ENCODE peak calls at places on chromosomes 16 and 17, in six cellular contexts. J is lower leg skin, U is ascending aorta, S is AG09319, X is astrocyte of the spinal cord, K is mesothelial cell of epicardium. B is an unnamed sample.

GRCh38 chr16:81445143-81445922 is 725 bp downstream of the CMIP start:
- DNase-seq in J (peak; percentile 33), U (no peak), S (no peak), X (peak; percentile 35), K (no peak), B (no peak)

GRCh38 chr16:11828696-11829095 is 22.6 kb downstream of the RSL1D1 start:
- DNase-seq in J (no peak), U (no peak), S (no peak), X (no peak), K (no peak), B (no peak)

GRCh38 chr16:909281-910000 is 61.3 kb downstream of the LMF1 start:
- DNase-seq in J (no peak), U (no peak), S (no peak), X (no peak), K (no peak), B (no peak)

GRCh38 chr17:43418441-43419374 is 19.9 kb downstream of the ARL4D start:
- DNase-seq in J (peak; percentile 76), U (peak; percentile 73), S (peak; percentile 42), X (peak; percentile 90), K (no peak), B (no peak)

GRCh38 chr17:2222901-2223616 is 80.5 kb downstream of the SMG6 start:
- DNase-seq in J (peak; percentile 57), U (peak; percentile 81), S (no peak), X (peak; percentile 60), K (no peak), B (no peak)

GRCh38 chr16:21610766-21611165 is 11.4 kb downstream of the METTL9 start:
- DNase-seq in J (no peak), U (no peak), S (no peak), X (no peak), K (no peak), B (no peak)

GRCh38 chr16:10039220-10040096 is 142.8 kb downstream of the GRIN2A start:
- DNase-seq in J (no peak), U (no peak), S (no peak), X (peak; percentile 23), K (no peak), B (peak; percentile 61)

GRCh38 chr17:7015587-7016020 is 3.2 kb downstream of the RNASEK start:
- DNase-seq in J (peak; percentile 21), U (peak; percentile 65), S (no peak), X (no peak), K (no peak), B (no peak)

GRCh38 chr17:76834889-76835288 is 33.3 kb upstream of the MGAT5B start:
- DNase-seq in J (no peak), U (no peak), S (no peak), X (no peak), K (no peak), B (no peak)

GRCh38 chr16:66176731-66177130 is 189.8 kb upstream of the CDH5 start:
- DNase-seq in J (no peak), U (no peak), S (no peak), X (no peak), K (no peak), B (no peak)
- TF ChIP-seq CTCF in J (no peak), U (no peak), S (no peak), X (no peak), K (no peak), B (no peak)

DNA sequence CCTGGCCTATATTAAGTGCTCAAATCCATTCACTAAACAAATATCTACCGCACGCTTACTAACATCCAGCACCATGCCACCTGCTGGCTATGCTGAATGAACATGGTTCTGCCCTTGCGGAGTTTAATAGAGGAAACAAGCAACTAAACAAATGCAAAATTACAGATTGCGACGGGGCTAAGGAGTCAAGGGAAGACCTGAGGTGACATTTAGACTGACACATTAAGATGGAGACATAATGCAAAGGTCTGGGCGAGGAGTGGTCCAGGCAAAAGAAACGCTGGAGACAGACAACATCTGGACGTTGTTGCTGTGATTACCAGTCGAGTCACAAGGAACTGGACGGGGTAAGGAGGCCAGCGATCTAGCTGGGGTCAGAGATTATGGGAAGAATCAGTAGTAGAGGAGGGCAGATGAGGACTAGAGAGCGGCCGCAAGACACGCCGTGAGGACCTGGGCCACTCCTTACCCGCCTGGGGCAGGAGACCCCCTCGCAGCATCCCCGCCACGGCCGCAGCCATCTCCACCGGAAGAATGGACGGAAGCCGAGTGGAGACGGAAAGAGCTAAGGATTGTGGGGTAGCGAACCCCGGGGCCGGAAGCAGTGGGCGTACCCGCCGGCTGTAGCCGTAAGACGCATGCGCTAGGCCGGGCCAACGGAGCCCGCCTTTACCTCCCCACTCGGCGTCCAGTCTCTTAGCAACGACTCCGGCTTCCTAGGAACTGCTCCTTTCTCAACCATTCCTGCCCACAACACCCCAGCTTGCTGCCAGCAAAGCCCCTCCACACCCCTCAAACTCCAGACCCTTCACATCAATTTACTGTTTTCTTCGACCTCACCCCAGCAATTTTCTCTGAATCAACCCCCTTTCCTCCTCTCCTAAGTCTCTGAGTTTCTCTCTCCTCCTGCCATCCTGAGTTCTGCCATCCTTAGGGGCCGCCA is at the start of the genes LRRC46 and MRPL10:
- DNase-seq in J (peak; percentile 86), U (peak; percentile 95), S (peak; percentile 82), X (peak; percentile 92), K (peak; percentile 88), B (peak; percentile 98)
- TF ChIP-seq CTCF in J (no peak), U (no peak), S (peak; percentile 38), X (peak; percentile 46), K (no peak), B (peak; percentile 17)

GRCh38 chr17:34736611-34737010 is 157.2 kb downstream of the TMEM132E start:
- DNase-seq in J (no peak), U (peak; percentile 30), S (no peak), X (no peak), K (no peak), B (no peak)

GRCh38 chr17:34740516-34740915 is 161.1 kb downstream of the TMEM132E start:
- DNase-seq in J (no peak), U (peak; percentile 15), S (no peak), X (no peak), K (no peak), B (no peak)

GRCh38 chr17:34739386-34739785 is 160.0 kb downstream of the TMEM132E start:
- DNase-seq in J (no peak), U (peak; percentile 9), S (no peak), X (no peak), K (no peak), B (no peak)

GRCh38 chr17:34741967-34742366 is 162.6 kb downstream of the TMEM132E start:
- DNase-seq in J (no peak), U (peak; percentile 19), S (no peak), X (no peak), K (no peak), B (no peak)

DNA sequence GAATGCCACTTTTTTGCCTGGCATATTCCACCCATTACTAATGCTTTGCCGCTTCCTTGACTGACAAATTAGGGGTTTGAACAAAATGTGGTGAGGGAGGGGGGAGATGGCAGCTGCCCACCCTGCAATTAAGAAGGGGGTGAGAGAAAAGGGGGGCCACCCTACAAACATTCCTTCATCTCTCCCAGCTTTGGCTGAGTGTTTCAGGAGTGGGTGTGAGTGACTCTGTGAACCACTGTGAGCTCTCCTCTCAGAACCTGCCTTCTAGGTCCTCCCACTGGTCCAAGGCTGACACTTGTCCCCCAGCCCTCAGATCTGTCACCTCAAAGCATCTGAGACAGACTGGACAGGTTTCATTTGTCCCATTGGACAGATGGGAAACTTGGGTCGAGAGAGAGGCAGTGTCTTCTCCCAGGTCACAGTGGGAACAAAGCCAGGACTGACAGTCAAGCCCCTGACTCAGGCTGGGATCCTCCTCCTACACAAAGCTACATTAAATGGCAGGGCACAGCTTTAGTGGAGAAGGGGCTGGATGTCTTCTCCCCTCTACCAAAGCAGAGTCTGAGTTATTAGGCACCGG is 161.6 kb downstream of the TMEM132E start:
- DNase-seq in J (no peak), U (peak; percentile 27), S (no peak), X (no peak), K (no peak), B (no peak)
- TF ChIP-seq CTCF in J (no peak), U (no peak), S (no peak), X (no peak), K (no peak), B (no peak)

GRCh38 chr16:27168790-27169189 is 34.5 kb upstream of the KDM8 start:
- DNase-seq in J (no peak), U (no peak), S (no peak), X (no peak), K (no peak), B (no peak)

GRCh38 chr16:27174798-27175197 is 28.5 kb upstream of the KDM8 start:
- DNase-seq in J (no peak), U (no peak), S (no peak), X (no peak), K (no peak), B (no peak)

GRCh38 chr16:27174007-27174406 is 29.3 kb upstream of the KDM8 start:
- DNase-seq in J (no peak), U (no peak), S (no peak), X (no peak), K (no peak), B (no peak)

GRCh38 chr16:27171584-27171983 is 31.7 kb upstream of the KDM8 start:
- DNase-seq in J (no peak), U (no peak), S (no peak), X (no peak), K (no peak), B (no peak)

DNA sequence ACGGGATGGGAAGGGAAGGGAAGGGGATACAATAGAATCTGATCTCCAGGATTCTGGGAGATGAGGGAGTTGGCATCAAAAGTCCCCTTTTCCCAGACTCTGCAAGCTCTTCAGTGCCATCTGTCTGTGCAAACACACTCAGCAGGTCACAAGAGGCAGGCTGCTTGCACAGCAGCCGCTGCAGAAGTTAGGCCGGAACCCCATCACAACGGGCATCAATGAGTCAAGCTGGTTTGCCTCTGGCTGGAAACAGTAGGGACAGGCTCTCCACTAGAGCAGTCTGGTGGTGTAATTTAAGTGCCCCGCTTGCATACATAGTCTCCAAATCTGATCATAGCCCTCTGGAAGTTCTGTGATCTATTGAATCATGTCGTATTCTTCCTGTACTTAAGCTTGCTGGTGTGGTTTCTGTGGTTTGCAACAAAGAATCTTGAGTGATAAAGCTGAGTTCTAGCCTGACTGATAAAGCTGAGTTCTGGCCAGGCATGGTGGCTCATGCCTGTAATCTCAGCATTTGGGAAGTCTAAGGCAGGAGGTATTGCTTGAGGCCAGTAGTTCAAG is 33.7 kb upstream of the KDM8 start:
- DNase-seq in J (peak; percentile 16), U (no peak), S (no peak), X (peak; percentile 92), K (no peak), B (no peak)
- TF ChIP-seq CTCF in J (no peak), U (no peak), S (peak; percentile 36), X (peak; percentile 37), K (no peak), B (no peak)

B was measured in D721Med.